ENCODE peak calls at places on chromosomes 5 and 9, in eight cellular contexts. H is cardiac fibroblast; W is AG10803; V is GM13976; Y is ascending aorta; A is CD8-positive, alpha-beta T cell; B is fibroblast of mammary gland; L is SK-N-SH. E is an unnamed sample.

GRCh38 chr5:153463806-153464205 is 26.7 kb upstream of the GRIA1 start:
- DNase-seq in H (peak), W (peak), V (no peak), Y (no peak), A (no peak), B (peak), L (no peak), E (peak)

GRCh38 chr5:51466214-51466613 is 83.0 kb downstream of the ISL1 start:
- DNase-seq in H (no peak), W (no peak), V (no peak), Y (no peak), A (no peak), B (no peak), L (no peak), E (no peak)

GRCh38 chr9:123419091-123419490 is 63.1 kb downstream of the CRB2 start:
- DNase-seq in H (no peak), W (no peak), V (no peak), Y (no peak), A (no peak), B (no peak), L (no peak), E (no peak)

GRCh38 chr5:20323323-20323722 is 335.3 kb upstream of the CDH18 start:
- DNase-seq in H (no peak), W (no peak), V (no peak), Y (no peak), A (no peak), B (no peak), L (no peak), E (no peak)

GRCh38 chr9:5509573-5509972 is 758 bp upstream of the PDCD1LG2 start:
- DNase-seq in H (peak), W (peak), V (no peak), Y (no peak), A (no peak), B (peak), L (no peak), E (peak)

GRCh38 chr5:82397741-82398320 is 119.7 kb upstream of the RPS23 start:
- DNase-seq in H (peak), W (no peak), V (no peak), Y (no peak), A (no peak), B (no peak), L (no peak), E (no peak)

GRCh38 chr9:20513126-20513913 is 109.0 kb downstream of the MLLT3 start:
- DNase-seq in H (peak), W (no peak), V (no peak), Y (no peak), A (no peak), B (no peak), L (no peak), E (peak)

GRCh38 chr5:2370626-2371418 is 380.7 kb downstream of the IRX2 start:
- DNase-seq in H (no peak), W (no peak), V (no peak), Y (no peak), A (no peak), B (no peak), L (no peak), E (no peak)

GRCh38 chr5:16726538-16726946 is 109.7 kb upstream of the RETREG1 start:
- DNase-seq in H (peak), W (no peak), V (no peak), Y (no peak), A (no peak), B (no peak), L (no peak), E (no peak)

GRCh38 chr9:134406366-134407122 is 80.3 kb downstream of the RXRA start:
- DNase-seq in H (peak), W (peak), V (no peak), Y (peak), A (no peak), B (peak), L (peak), E (no peak)

GRCh38 chr5:150763023-150763793 is 4.4 kb upstream of the DCTN4 start:
- DNase-seq in H (peak), W (peak), V (no peak), Y (peak), A (no peak), B (peak), L (peak), E (peak)

GRCh38 chr9:22052376-22052945 is 43.4 kb upstream of the CDKN2B start:
- DNase-seq in H (peak), W (peak), V (peak), Y (no peak), A (no peak), B (peak), L (no peak), E (peak)

GRCh38 chr9:137956688-137957385 is 79.3 kb downstream of the CACNA1B start:
- DNase-seq in H (no peak), W (no peak), V (peak), Y (no peak), A (no peak), B (no peak), L (no peak), E (no peak)

GRCh38 chr5:128402506-128402905 is 135.5 kb downstream of the FBN2 start:
- DNase-seq in H (no peak), W (no peak), V (no peak), Y (no peak), A (no peak), B (no peak), L (no peak), E (no peak)

GRCh38 chr5:149381986-149382338 is 2.9 kb upstream of the IL17B start:
- DNase-seq in H (peak), W (peak), V (peak), Y (peak), A (peak), B (peak), L (peak), E (peak)

GRCh38 chr5:43422143-43422542 is 10.0 kb upstream of the CCL28 start:
- DNase-seq in H (peak), W (peak), V (no peak), Y (no peak), A (no peak), B (peak), L (no peak), E (peak)

GRCh38 chr5:6516823-6517222 is 68.2 kb downstream of the UBE2QL1 start:
- DNase-seq in H (no peak), W (no peak), V (no peak), Y (no peak), A (no peak), B (no peak), L (no peak), E (no peak)

GRCh38 chr5:159059722-159060121 is 40.0 kb downstream of the EBF1 start:
- DNase-seq in H (no peak), W (no peak), V (no peak), Y (no peak), A (no peak), B (no peak), L (no peak), E (no peak)

GRCh38 chr9:126386088-126386487 is 59.5 kb downstream of the MVB12B start:
- DNase-seq in H (peak), W (no peak), V (no peak), Y (peak), A (no peak), B (no peak), L (no peak), E (no peak)

GRCh38 chr5:154892370-154892771 is 33.9 kb downstream of the CNOT8 start:
- DNase-seq in H (peak), W (no peak), V (no peak), Y (no peak), A (no peak), B (peak), L (no peak), E (no peak)

GRCh38 chr5:7518947-7519560 is 123.1 kb downstream of the ADCY2 start:
- DNase-seq in H (no peak), W (no peak), V (no peak), Y (no peak), A (no peak), B (no peak), L (no peak), E (no peak)
- TF ChIP-seq CTCF in H (no peak), W (no peak), V (no peak), Y (no peak), A (no peak), B (no peak), L (peak), E (no peak)

GRCh38 chr9:125156551-125156950 is 13.2 kb upstream of the SCAI start:
- DNase-seq in H (no peak), W (no peak), V (no peak), Y (no peak), A (no peak), B (no peak), L (no peak), E (no peak)

GRCh38 chr9:125161284-125161918 is 18.1 kb upstream of the SCAI start:
- DNase-seq in H (peak), W (peak), V (no peak), Y (no peak), A (no peak), B (peak), L (no peak), E (no peak)

DNA sequence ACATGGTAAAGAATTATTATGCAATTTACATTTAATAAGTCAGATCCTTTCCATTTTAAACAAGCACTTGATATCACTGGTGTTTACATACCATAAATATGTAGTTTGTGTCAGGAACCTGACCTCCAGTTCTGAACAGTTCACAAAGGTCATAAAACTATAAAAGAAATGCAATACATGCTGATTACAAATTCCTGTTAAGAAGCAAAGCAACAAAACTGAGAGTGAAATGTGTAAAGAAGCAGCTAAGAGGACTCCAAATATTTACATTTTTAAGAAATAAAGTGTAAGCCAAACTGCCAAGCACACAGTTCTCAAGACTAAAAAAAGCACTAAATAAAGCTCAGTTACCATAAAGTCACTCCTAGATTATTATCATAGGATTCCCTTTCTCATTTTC is 17.4 kb upstream of the SCAI start:
- DNase-seq in H (no peak), W (no peak), V (no peak), Y (no peak), A (no peak), B (no peak), L (no peak), E (no peak)
- TF ChIP-seq CTCF in H (no peak), W (no peak), V (no peak), Y (no peak), A (no peak), B (no peak), L (no peak), E (no peak)

GRCh38 chr9:117043159-117043558 is 356.1 kb downstream of the TRIM32 start:
- DNase-seq in H (no peak), W (no peak), V (no peak), Y (no peak), A (no peak), B (no peak), L (no peak), E (no peak)

GRCh38 chr9:117044241-117044640 is 357.1 kb downstream of the TRIM32 start:
- DNase-seq in H (no peak), W (no peak), V (no peak), Y (no peak), A (no peak), B (no peak), L (peak), E (no peak)

GRCh38 chr9:117046666-117047327 is 359.7 kb downstream of the TRIM32 start:
- DNase-seq in H (peak), W (no peak), V (peak), Y (no peak), A (no peak), B (no peak), L (no peak), E (no peak)
- TF ChIP-seq CTCF in H (peak), W (peak), V (no peak), Y (no peak), A (no peak), B (no peak), L (peak), E (peak)

DNA sequence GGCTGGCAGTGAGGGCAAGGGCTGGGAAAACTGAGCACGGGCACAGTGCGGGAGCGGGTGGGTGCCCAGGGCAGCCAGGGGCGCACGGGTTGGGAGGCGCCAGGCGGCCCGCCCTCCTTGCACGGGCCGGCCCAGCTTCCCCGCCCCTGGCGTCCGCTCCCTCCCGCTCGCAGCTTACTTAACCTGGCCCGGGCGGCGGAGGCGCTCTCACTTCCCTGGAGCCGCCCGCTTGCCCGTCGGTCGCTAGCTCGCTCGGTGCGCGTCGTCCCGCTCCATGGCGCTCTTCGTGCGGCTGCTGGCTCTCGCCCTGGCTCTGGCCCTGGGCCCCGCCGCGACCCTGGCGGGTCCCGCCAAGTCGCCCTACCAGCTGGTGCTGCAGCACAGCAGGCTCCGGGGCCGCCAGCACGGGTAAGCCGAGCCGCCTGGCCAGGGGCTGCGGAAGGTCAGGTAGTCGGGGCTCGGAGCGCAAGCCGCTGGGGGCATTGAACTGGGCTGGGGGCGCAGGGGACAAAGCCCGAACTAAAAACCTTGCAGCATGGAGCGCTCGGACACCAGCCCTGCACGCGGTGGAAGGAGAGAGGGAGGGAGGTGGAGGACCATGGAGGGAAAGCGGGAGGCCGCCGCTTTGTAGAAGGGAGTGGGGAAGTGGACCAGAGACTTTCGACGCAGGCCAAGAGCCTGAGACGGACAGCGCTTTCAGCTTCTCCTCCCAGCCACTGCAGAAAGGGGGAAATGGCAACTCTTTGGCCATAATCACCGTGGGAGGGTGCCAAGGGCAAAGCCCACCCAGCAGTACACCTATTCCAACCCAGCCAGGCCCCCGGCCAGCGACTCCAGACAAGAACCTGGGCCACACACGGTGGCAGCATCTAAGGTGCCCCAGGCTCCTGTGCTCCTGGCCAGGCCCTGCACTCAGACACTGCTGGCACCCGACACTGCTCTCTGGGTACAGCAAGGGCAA is at the start of gene TGFBI:
- DNase-seq in H (peak), W (peak), V (peak), Y (peak), A (no peak), B (peak), L (peak), E (peak)
- TF ChIP-seq CTCF in H (no peak), W (no peak), V (no peak), Y (no peak), A (no peak), B (no peak), L (no peak), E (peak)

GRCh38 chr9:23088932-23089364 is 642.3 kb downstream of the DMRTA1 start:
- DNase-seq in H (no peak), W (peak), V (no peak), Y (no peak), A (no peak), B (no peak), L (no peak), E (no peak)
- TF ChIP-seq CTCF in H (no peak), W (peak), V (no peak), Y (no peak), A (no peak), B (no peak), L (peak), E (peak)

GRCh38 chr5:169196059-169196458 is 104.9 kb downstream of the SLIT3 start:
- DNase-seq in H (no peak), W (no peak), V (no peak), Y (no peak), A (no peak), B (peak), L (no peak), E (no peak)

GRCh38 chr5:169195601-169196000 is 105.3 kb downstream of the SLIT3 start:
- DNase-seq in H (peak), W (no peak), V (no peak), Y (no peak), A (no peak), B (peak), L (no peak), E (no peak)

GRCh38 chr5:169201597-169201996 is 99.3 kb downstream of the SLIT3 start:
- DNase-seq in H (peak), W (no peak), V (no peak), Y (no peak), A (no peak), B (peak), L (no peak), E (no peak)

GRCh38 chr5:169200086-169200778 is 100.7 kb downstream of the SLIT3 start:
- DNase-seq in H (no peak), W (peak), V (no peak), Y (no peak), A (no peak), B (no peak), L (no peak), E (no peak)

GRCh38 chr5:169197343-169197742 is 103.6 kb downstream of the SLIT3 start:
- DNase-seq in H (peak), W (peak), V (no peak), Y (no peak), A (no peak), B (no peak), L (no peak), E (no peak)
- TF ChIP-seq CTCF in H (no peak), W (peak), V (no peak), Y (peak), A (no peak), B (no peak), L (no peak), E (no peak)

GRCh38 chr9:15720861-15721260 is 168.0 kb downstream of the CCDC171 start:
- DNase-seq in H (no peak), W (no peak), V (no peak), Y (no peak), A (no peak), B (no peak), L (no peak), E (no peak)
- TF ChIP-seq CTCF in H (no peak), W (no peak), V (no peak), Y (no peak), A (no peak), B (no peak), L (no peak), E (no peak)

GRCh38 chr9:136442330-136442729 is 2.7 kb upstream of the INPP5E start:
- DNase-seq in H (no peak), W (no peak), V (no peak), Y (no peak), A (no peak), B (no peak), L (no peak), E (no peak)

GRCh38 chr9:136441191-136441680 is 1.6 kb upstream of the INPP5E start:
- DNase-seq in H (peak), W (no peak), V (no peak), Y (no peak), A (no peak), B (peak), L (no peak), E (peak)

GRCh38 chr9:136443087-136443486 is 3.4 kb upstream of the INPP5E start:
- DNase-seq in H (no peak), W (no peak), V (no peak), Y (no peak), A (no peak), B (no peak), L (no peak), E (no peak)

GRCh38 chr9:136443687-136444086 is 4.0 kb upstream of the INPP5E start:
- DNase-seq in H (no peak), W (no peak), V (no peak), Y (no peak), A (no peak), B (no peak), L (no peak), E (no peak)

DNA sequence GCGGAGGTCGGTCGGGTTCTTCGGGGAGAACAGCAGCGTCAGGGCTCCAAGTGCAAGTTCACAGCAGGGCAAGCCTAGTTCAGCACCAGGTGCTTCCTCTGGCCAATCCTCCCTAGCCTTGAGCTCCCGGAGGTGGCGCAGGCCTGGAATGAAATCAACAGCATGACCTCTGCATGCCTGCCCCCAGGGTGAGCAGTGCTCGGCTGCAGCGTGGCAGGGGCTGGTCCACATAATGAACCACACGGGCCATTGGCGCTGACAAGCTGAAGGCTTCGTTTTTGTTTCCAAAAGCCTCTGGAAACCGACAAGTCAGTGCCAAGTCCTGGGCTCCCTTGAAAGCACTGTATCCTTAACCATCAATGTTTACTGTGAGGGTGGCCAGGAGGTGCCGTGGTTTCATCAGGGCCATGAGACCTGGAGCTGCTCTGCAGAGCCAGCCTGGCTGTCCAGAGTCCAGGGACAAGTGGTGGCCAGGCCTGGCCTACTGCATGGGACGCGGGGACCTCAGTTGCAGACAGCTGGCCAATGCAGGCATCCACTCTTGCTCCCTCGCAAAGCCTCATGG is 2.1 kb upstream of the INPP5E start:
- DNase-seq in H (no peak), W (no peak), V (no peak), Y (no peak), A (no peak), B (no peak), L (no peak), E (no peak)
- TF ChIP-seq CTCF in H (no peak), W (no peak), V (no peak), Y (no peak), A (no peak), B (no peak), L (no peak), E (no peak)